ENCODE peak calls at places on chromosomes 16 and 17, in six cellular contexts. One of them, this sample, is unnamed. For H3K4me1, the result is how much of the 10 kb centered on the place peaks cover.

GRCh38 chr16:7057458-7057857 is 275.2 kb upstream of the RBFOX1 start:
- DNase-seq in tibial nerve: no peak
- DNase-seq in A549: no peak
- DNase-seq in GM12878: no peak
- DNase-seq in esophagus muscularis mucosa: no peak
- DNase-seq in stomach: no peak
- DNase-seq in this sample: no peak

GRCh38 chr17:82980632-82981031 is 98.8 kb upstream of the METRNL start:
- DNase-seq in tibial nerve: no peak
- DNase-seq in A549: no peak
- DNase-seq in GM12878: no peak
- DNase-seq in esophagus muscularis mucosa: peak
- DNase-seq in stomach: no peak
- DNase-seq in this sample: no peak

GRCh38 chr17:16363749-16364536 is 10.7 kb upstream of the CENPV start:
- DNase-seq in tibial nerve: peak
- DNase-seq in A549: peak
- DNase-seq in GM12878: peak
- DNase-seq in esophagus muscularis mucosa: peak
- DNase-seq in stomach: peak
- DNase-seq in this sample: peak

GRCh38 chr17:79023180-79023705 is 726 bp upstream of the C1QTNF1 start:
- DNase-seq in tibial nerve: no peak
- DNase-seq in A549: no peak
- DNase-seq in GM12878: no peak
- DNase-seq in esophagus muscularis mucosa: no peak
- DNase-seq in stomach: no peak
- DNase-seq in this sample: peak

GRCh38 chr17:49694847-49695697 is 12.7 kb downstream of the SLC35B1 start:
- DNase-seq in tibial nerve: peak
- DNase-seq in A549: peak
- DNase-seq in GM12878: no peak
- DNase-seq in esophagus muscularis mucosa: peak
- DNase-seq in stomach: peak
- DNase-seq in this sample: peak

GRCh38 chr16:10509534-10510025 is 70.8 kb downstream of the EMP2 start:
- DNase-seq in tibial nerve: peak
- DNase-seq in A549: peak
- DNase-seq in GM12878: peak
- DNase-seq in esophagus muscularis mucosa: no peak
- DNase-seq in stomach: peak
- DNase-seq in this sample: peak

GRCh38 chr16:56478228-56479049 is 27.1 kb downstream of the OGFOD1 start:
- DNase-seq in tibial nerve: no peak
- DNase-seq in A549: no peak
- DNase-seq in GM12878: no peak
- DNase-seq in esophagus muscularis mucosa: no peak
- DNase-seq in stomach: no peak
- DNase-seq in this sample: no peak

GRCh38 chr17:77604301-77605031 is 354.0 kb upstream of the TNRC6C start:
- DNase-seq in tibial nerve: no peak
- DNase-seq in A549: no peak
- DNase-seq in GM12878: no peak
- DNase-seq in esophagus muscularis mucosa: peak
- DNase-seq in stomach: no peak
- DNase-seq in this sample: peak

GRCh38 chr17:61064087-61064951 is 335.3 kb upstream of the TBX2 start:
- DNase-seq in tibial nerve: no peak
- DNase-seq in A549: no peak
- DNase-seq in GM12878: no peak
- DNase-seq in esophagus muscularis mucosa: no peak
- DNase-seq in stomach: no peak
- DNase-seq in this sample: no peak

GRCh38 chr16:72878301-72879269 is 169.3 kb downstream of the ZFHX3 start:
- DNase-seq in tibial nerve: no peak
- DNase-seq in A549: no peak
- DNase-seq in GM12878: no peak
- DNase-seq in esophagus muscularis mucosa: no peak
- DNase-seq in stomach: no peak
- DNase-seq in this sample: no peak

GRCh38 chr17:29066603-29067002 is 23.7 kb downstream of the PIPOX start:
- DNase-seq in tibial nerve: no peak
- DNase-seq in A549: no peak
- DNase-seq in GM12878: no peak
- DNase-seq in esophagus muscularis mucosa: no peak
- DNase-seq in stomach: no peak
- DNase-seq in this sample: no peak

GRCh38 chr17:31294839-31295488 is 2.1 kb downstream of the OMG start:
- DNase-seq in tibial nerve: no peak
- DNase-seq in A549: no peak
- DNase-seq in GM12878: no peak
- DNase-seq in esophagus muscularis mucosa: no peak
- DNase-seq in stomach: no peak
- DNase-seq in this sample: no peak

GRCh38 chr17:68175905-68176304 is 71.9 kb upstream of the AMZ2 start:
- DNase-seq in tibial nerve: no peak
- DNase-seq in A549: no peak
- DNase-seq in GM12878: no peak
- DNase-seq in esophagus muscularis mucosa: no peak
- DNase-seq in stomach: no peak
- DNase-seq in this sample: no peak

GRCh38 chr17:72150632-72151460 is 30.0 kb downstream of the SOX9 start:
- DNase-seq in tibial nerve: no peak
- DNase-seq in A549: peak
- DNase-seq in GM12878: no peak
- DNase-seq in esophagus muscularis mucosa: no peak
- DNase-seq in stomach: no peak
- DNase-seq in this sample: no peak

GRCh38 chr16:53022374-53022773 is 30.3 kb downstream of the CHD9NB start:
- DNase-seq in tibial nerve: no peak
- DNase-seq in A549: peak
- DNase-seq in GM12878: no peak
- DNase-seq in esophagus muscularis mucosa: no peak
- DNase-seq in stomach: peak
- DNase-seq in this sample: no peak

GRCh38 chr16:9449597-9449996 is 358.2 kb downstream of the HAPSTR1 start:
- DNase-seq in tibial nerve: no peak
- DNase-seq in A549: no peak
- DNase-seq in GM12878: no peak
- DNase-seq in esophagus muscularis mucosa: no peak
- DNase-seq in stomach: no peak
- DNase-seq in this sample: no peak

GRCh38 chr16:54649846-54650245 is 280.8 kb upstream of the IRX5 start:
- DNase-seq in tibial nerve: no peak
- DNase-seq in A549: no peak
- DNase-seq in GM12878: no peak
- DNase-seq in esophagus muscularis mucosa: no peak
- DNase-seq in stomach: no peak
- DNase-seq in this sample: no peak

GRCh38 chr17:72726936-72727335 is 365.6 kb downstream of the SLC39A11 start:
- DNase-seq in tibial nerve: no peak
- DNase-seq in A549: no peak
- DNase-seq in GM12878: peak
- DNase-seq in esophagus muscularis mucosa: no peak
- DNase-seq in stomach: no peak
- DNase-seq in this sample: no peak

GRCh38 chr16:68902376-68903345 is 59.3 kb downstream of the TANGO6 start:
- DNase-seq in tibial nerve: no peak
- DNase-seq in A549: peak
- DNase-seq in GM12878: no peak
- DNase-seq in esophagus muscularis mucosa: no peak
- DNase-seq in stomach: no peak
- DNase-seq in this sample: no peak

DNA sequence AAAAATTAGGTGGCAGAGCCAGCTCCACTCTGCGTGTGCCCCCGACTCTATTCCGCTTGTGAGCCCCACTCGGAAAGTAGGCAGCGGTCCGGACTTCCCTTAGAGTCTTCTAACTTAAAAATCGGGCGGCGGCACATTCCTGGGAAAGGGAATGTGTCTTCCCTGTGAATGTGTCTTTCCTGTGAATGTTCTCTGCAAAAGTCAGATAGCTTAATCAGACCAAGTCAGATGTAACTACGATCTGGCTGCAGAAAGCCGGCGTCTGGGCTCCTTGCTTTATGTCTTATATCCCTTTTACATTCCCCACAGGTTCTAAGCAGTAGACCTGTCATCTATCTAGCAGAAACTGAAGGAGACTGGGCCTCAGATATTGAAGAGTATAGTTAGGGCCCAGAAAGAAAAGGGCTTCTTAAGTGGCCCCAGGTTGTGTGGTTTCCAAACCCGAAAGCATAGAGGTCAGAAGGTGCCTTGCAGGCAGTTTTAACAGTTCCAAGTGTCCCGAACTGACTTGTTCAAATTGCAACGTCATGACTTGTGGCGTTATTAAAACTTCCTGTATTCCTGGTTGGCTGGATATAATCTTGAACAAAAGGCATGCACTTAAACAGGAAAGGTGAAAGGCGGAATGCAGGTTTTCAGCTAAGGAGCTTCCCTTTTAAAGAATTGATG is 601 bp downstream of the PHKB start:
- DNase-seq in tibial nerve: peak
- DNase-seq in A549: peak
- DNase-seq in GM12878: no peak
- DNase-seq in esophagus muscularis mucosa: no peak
- DNase-seq in stomach: no peak
- DNase-seq in this sample: no peak
- TF ChIP-seq EP300 in tibial nerve: no peak
- TF ChIP-seq EP300 in A549: no peak
- TF ChIP-seq EP300 in GM12878: no peak
- TF ChIP-seq EP300 in esophagus muscularis mucosa: no peak
- TF ChIP-seq EP300 in stomach: no peak
- TF ChIP-seq EP300 in this sample: no peak

GRCh38 chr16:85315871-85316270 is 203.6 kb upstream of the CIBAR2 start:
- DNase-seq in tibial nerve: no peak
- DNase-seq in A549: no peak
- DNase-seq in GM12878: no peak
- DNase-seq in esophagus muscularis mucosa: no peak
- DNase-seq in stomach: no peak
- DNase-seq in this sample: no peak
- H3K4me1 ChIP-seq in tibial nerve: under half
- H3K4me1 ChIP-seq in A549: under half
- H3K4me1 ChIP-seq in GM12878: under half
- H3K4me1 ChIP-seq in esophagus muscularis mucosa: under half
- H3K4me1 ChIP-seq in stomach: under half
- H3K4me1 ChIP-seq in this sample: under half

GRCh38 chr17:46160169-46160568 is 33.1 kb downstream of the KANSL1 start:
- DNase-seq in tibial nerve: no peak
- DNase-seq in A549: no peak
- DNase-seq in GM12878: no peak
- DNase-seq in esophagus muscularis mucosa: no peak
- DNase-seq in stomach: no peak
- DNase-seq in this sample: no peak

GRCh38 chr17:46159686-46160085 is 33.5 kb downstream of the KANSL1 start:
- DNase-seq in tibial nerve: no peak
- DNase-seq in A549: no peak
- DNase-seq in GM12878: no peak
- DNase-seq in esophagus muscularis mucosa: no peak
- DNase-seq in stomach: no peak
- DNase-seq in this sample: no peak

GRCh38 chr17:46163929-46164594 is 29.2 kb downstream of the KANSL1 start:
- DNase-seq in tibial nerve: no peak
- DNase-seq in A549: no peak
- DNase-seq in GM12878: no peak
- DNase-seq in esophagus muscularis mucosa: no peak
- DNase-seq in stomach: no peak
- DNase-seq in this sample: no peak

GRCh38 chr17:46163316-46163715 is 29.9 kb downstream of the KANSL1 start:
- DNase-seq in tibial nerve: no peak
- DNase-seq in A549: no peak
- DNase-seq in GM12878: no peak
- DNase-seq in esophagus muscularis mucosa: no peak
- DNase-seq in stomach: no peak
- DNase-seq in this sample: no peak

DNA sequence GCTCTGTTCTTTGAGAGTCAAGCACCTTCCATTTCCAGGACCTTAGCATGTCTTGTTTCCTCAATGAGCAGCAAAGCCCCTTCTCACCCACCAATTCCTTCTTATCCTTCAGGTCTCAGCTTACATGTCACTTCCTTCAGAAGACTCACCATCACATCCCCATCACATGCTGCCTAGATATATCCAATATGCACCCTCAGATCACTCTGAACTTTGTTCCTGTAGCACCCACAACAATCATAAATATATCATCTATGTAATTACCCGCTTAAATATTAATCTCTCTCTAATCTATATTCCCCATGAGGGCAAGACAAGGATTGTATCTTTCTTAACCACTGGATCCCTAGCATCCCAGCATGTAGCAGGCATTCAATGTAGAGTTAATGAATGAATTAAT is 30.4 kb downstream of the KANSL1 start:
- DNase-seq in tibial nerve: no peak
- DNase-seq in A549: no peak
- DNase-seq in GM12878: no peak
- DNase-seq in esophagus muscularis mucosa: no peak
- DNase-seq in stomach: no peak
- DNase-seq in this sample: no peak
- TF ChIP-seq POLR2A in tibial nerve: no peak
- TF ChIP-seq POLR2A in A549: no peak
- TF ChIP-seq POLR2A in GM12878: no peak
- TF ChIP-seq POLR2A in esophagus muscularis mucosa: no peak
- TF ChIP-seq POLR2A in stomach: no peak
- TF ChIP-seq POLR2A in this sample: no peak

GRCh38 chr16:74564451-74564984 is 42.4 kb downstream of the GLG1 start:
- DNase-seq in tibial nerve: no peak
- DNase-seq in A549: no peak
- DNase-seq in GM12878: no peak
- DNase-seq in esophagus muscularis mucosa: no peak
- DNase-seq in stomach: no peak
- DNase-seq in this sample: no peak

GRCh38 chr16:74563828-74564263 is 43.1 kb downstream of the GLG1 start:
- DNase-seq in tibial nerve: no peak
- DNase-seq in A549: peak
- DNase-seq in GM12878: no peak
- DNase-seq in esophagus muscularis mucosa: no peak
- DNase-seq in stomach: peak
- DNase-seq in this sample: no peak

GRCh38 chr16:74562117-74562516 is 44.8 kb downstream of the GLG1 start:
- DNase-seq in tibial nerve: no peak
- DNase-seq in A549: no peak
- DNase-seq in GM12878: no peak
- DNase-seq in esophagus muscularis mucosa: no peak
- DNase-seq in stomach: no peak
- DNase-seq in this sample: no peak

GRCh38 chr16:74567901-74568300 is 39.0 kb downstream of the GLG1 start:
- DNase-seq in tibial nerve: no peak
- DNase-seq in A549: no peak
- DNase-seq in GM12878: no peak
- DNase-seq in esophagus muscularis mucosa: no peak
- DNase-seq in stomach: no peak
- DNase-seq in this sample: no peak

DNA sequence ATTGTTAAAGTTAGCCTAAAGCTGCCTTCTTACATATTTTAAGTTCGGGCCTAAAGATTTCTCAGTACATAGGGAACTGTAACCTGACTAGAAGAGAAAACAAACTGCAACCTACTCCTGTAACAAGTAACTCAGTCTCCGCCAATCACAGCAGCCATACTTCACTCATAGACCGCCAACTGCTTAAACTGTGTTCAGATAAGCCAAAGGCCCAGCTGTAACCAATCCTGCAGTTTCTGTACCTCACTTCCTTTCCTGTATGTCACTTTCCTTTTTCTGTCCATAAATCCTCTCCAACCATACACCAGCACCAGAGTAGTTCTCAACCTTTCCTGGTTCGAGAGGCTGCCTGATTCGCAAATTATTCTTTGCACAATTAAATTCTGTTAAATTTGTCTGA is 41.5 kb downstream of the GLG1 start:
- DNase-seq in tibial nerve: no peak
- DNase-seq in A549: no peak
- DNase-seq in GM12878: no peak
- DNase-seq in esophagus muscularis mucosa: no peak
- DNase-seq in stomach: no peak
- DNase-seq in this sample: no peak
- TF ChIP-seq EP300 in tibial nerve: no peak
- TF ChIP-seq EP300 in A549: no peak
- TF ChIP-seq EP300 in GM12878: no peak
- TF ChIP-seq EP300 in esophagus muscularis mucosa: no peak
- TF ChIP-seq EP300 in stomach: no peak
- TF ChIP-seq EP300 in this sample: no peak